ENCODE peak calls at places on chromosomes 2 and 18, in four cellular contexts. Z is activated T-cell treated with anti-CD3 and anti-CD28 coated beads for 48 hours, U is HEK293T, X is NCI-H1436. A is an unnamed sample.

GRCh38 chr2:59223737-59224136 is 982.6 kb upstream of the FANCL start:
- DNase-seq in Z (no peak), U (no peak), X (no peak), A (no peak)

GRCh38 chr18:79487198-79488165 is 91.8 kb downstream of the NFATC1 start:
- DNase-seq in Z (no peak), U (no peak), X (no peak), A (no peak)

GRCh38 chr2:58730764-58731487 is 489.8 kb upstream of the FANCL start:
- DNase-seq in Z (no peak), U (no peak), X (no peak), A (no peak)

GRCh38 chr2:212912445-212913103 is 238.8 kb downstream of the IKZF2 start:
- DNase-seq in Z (no peak), U (no peak), X (no peak), A (no peak)

GRCh38 chr2:136242687-136243277 is 124.8 kb upstream of the CXCR4 start:
- DNase-seq in Z (peak), U (no peak), X (no peak), A (no peak)

GRCh38 chr2:119657486-119658145 is 21.4 kb upstream of the TMEM177 start:
- DNase-seq in Z (no peak), U (no peak), X (no peak), A (no peak)

GRCh38 chr18:68428026-68428425 is 286.9 kb downstream of the TMX3 start:
- DNase-seq in Z (no peak), U (no peak), X (no peak), A (no peak)

GRCh38 chr2:144362401-144362800 is 157.5 kb downstream of the ZEB2 start:
- DNase-seq in Z (no peak), U (no peak), X (no peak), A (no peak)

GRCh38 chr2:130231656-130232055 is 33.4 kb upstream of the TUBA3E start:
- DNase-seq in Z (no peak), U (no peak), X (no peak), A (no peak)

GRCh38 chr2:51297488-51297887 is 265.6 kb upstream of the NRXN1 start:
- DNase-seq in Z (no peak), U (no peak), X (no peak), A (no peak)

GRCh38 chr18:55833543-55833942 is 245.6 kb upstream of the TCF4 start:
- DNase-seq in Z (no peak), U (no peak), X (no peak), A (no peak)

GRCh38 chr2:169828141-169828811 is 1.0 kb downstream of the UBR3 start:
- DNase-seq in Z (peak), U (peak), X (peak), A (no peak)

GRCh38 chr2:240388471-240389301 is 46.8 kb upstream of the GPC1 start:
- DNase-seq in Z (no peak), U (no peak), X (no peak), A (no peak)